ENCODE peak calls at places on chromosomes 3 and 15, in nine cellular contexts. One of them, this sample, is unnamed.

GRCh38 chr3:10957976-10958749 is 34.4 kb upstream of the SLC6A1 start:
- DNase-seq in ovary: no peak
- DNase-seq in cardiac muscle cell: peak; percentile 42
- DNase-seq in transverse colon: peak; percentile 82
- DNase-seq in psoas muscle: peak; percentile 83
- DNase-seq in uterus: no peak
- DNase-seq in pancreas: no peak
- DNase-seq in PC-9: no peak
- DNase-seq in SK-N-SH: no peak
- DNase-seq in this sample: peak; percentile 69

GRCh38 chr3:189355481-189356201 is 183.9 kb downstream of the TPRG1 start:
- DNase-seq in uterus: no peak
- DNase-seq in SK-N-SH: no peak
- DNase-seq in psoas muscle: no peak
- DNase-seq in pancreas: no peak
- DNase-seq in PC-9: no peak
- DNase-seq in ovary: no peak
- DNase-seq in transverse colon: peak; percentile 23
- DNase-seq in cardiac muscle cell: peak; percentile 91
- DNase-seq in this sample: no peak

GRCh38 chr15:80891006-80891405 is 98.6 kb downstream of the MESD start:
- DNase-seq in transverse colon: no peak
- DNase-seq in ovary: no peak
- DNase-seq in psoas muscle: no peak
- DNase-seq in pancreas: no peak
- DNase-seq in cardiac muscle cell: peak; percentile 50
- DNase-seq in uterus: no peak
- DNase-seq in SK-N-SH: no peak
- DNase-seq in PC-9: no peak
- DNase-seq in this sample: no peak

GRCh38 chr3:143601738-143602480 is 246.4 kb downstream of the SLC9A9 start:
- DNase-seq in transverse colon: no peak
- DNase-seq in psoas muscle: peak; percentile 50
- DNase-seq in uterus: no peak
- DNase-seq in cardiac muscle cell: peak; percentile 71
- DNase-seq in ovary: no peak
- DNase-seq in pancreas: no peak
- DNase-seq in SK-N-SH: no peak
- DNase-seq in PC-9: no peak
- DNase-seq in this sample: peak; percentile 14

GRCh38 chr3:183330881-183331280 is 77.8 kb downstream of the B3GNT5 start:
- DNase-seq in transverse colon: no peak
- DNase-seq in ovary: no peak
- DNase-seq in SK-N-SH: no peak
- DNase-seq in PC-9: no peak
- DNase-seq in cardiac muscle cell: no peak
- DNase-seq in psoas muscle: no peak
- DNase-seq in uterus: no peak
- DNase-seq in pancreas: no peak
- DNase-seq in this sample: no peak

GRCh38 chr3:16883057-16883725 is 1.6 kb upstream of the PLCL2 start:
- DNase-seq in PC-9: no peak
- DNase-seq in uterus: peak; percentile 30
- DNase-seq in pancreas: no peak
- DNase-seq in cardiac muscle cell: no peak
- DNase-seq in SK-N-SH: peak; percentile 20
- DNase-seq in psoas muscle: no peak
- DNase-seq in ovary: no peak
- DNase-seq in transverse colon: no peak
- DNase-seq in this sample: no peak

GRCh38 chr15:87959080-87959479 is 297.5 kb downstream of the NTRK3 start:
- DNase-seq in SK-N-SH: no peak
- DNase-seq in ovary: no peak
- DNase-seq in psoas muscle: no peak
- DNase-seq in PC-9: no peak
- DNase-seq in transverse colon: no peak
- DNase-seq in cardiac muscle cell: no peak
- DNase-seq in pancreas: no peak
- DNase-seq in uterus: no peak
- DNase-seq in this sample: no peak

GRCh38 chr15:90603893-90604292 is 74.2 kb downstream of the CRTC3 start:
- DNase-seq in cardiac muscle cell: peak; percentile 46
- DNase-seq in ovary: no peak
- DNase-seq in PC-9: no peak
- DNase-seq in uterus: no peak
- DNase-seq in transverse colon: peak; percentile 53
- DNase-seq in psoas muscle: no peak
- DNase-seq in SK-N-SH: no peak
- DNase-seq in pancreas: no peak
- DNase-seq in this sample: peak; percentile 49

GRCh38 chr3:39447637-39448483 is 19.6 kb upstream of the MOBP start:
- DNase-seq in ovary: peak; percentile 45
- DNase-seq in cardiac muscle cell: peak; percentile 91
- DNase-seq in PC-9: peak; percentile 52
- DNase-seq in uterus: peak; percentile 85
- DNase-seq in pancreas: peak; percentile 30
- DNase-seq in SK-N-SH: peak; percentile 78
- DNase-seq in psoas muscle: no peak
- DNase-seq in transverse colon: peak; percentile 77
- DNase-seq in this sample: peak; percentile 75

GRCh38 chr3:184441202-184441900 is 61.5 kb downstream of the CHRD start:
- DNase-seq in ovary: no peak
- DNase-seq in transverse colon: no peak
- DNase-seq in psoas muscle: no peak
- DNase-seq in uterus: no peak
- DNase-seq in PC-9: no peak
- DNase-seq in cardiac muscle cell: no peak
- DNase-seq in SK-N-SH: no peak
- DNase-seq in pancreas: no peak
- DNase-seq in this sample: no peak

GRCh38 chr3:39095146-39095677 is 12.2 kb downstream of the GORASP1 start:
- DNase-seq in ovary: no peak
- DNase-seq in uterus: peak; percentile 37
- DNase-seq in psoas muscle: no peak
- DNase-seq in PC-9: no peak
- DNase-seq in transverse colon: no peak
- DNase-seq in SK-N-SH: no peak
- DNase-seq in pancreas: no peak
- DNase-seq in cardiac muscle cell: no peak
- DNase-seq in this sample: no peak

GRCh38 chr3:98977520-98977919 is 76.0 kb upstream of the DCBLD2 start:
- DNase-seq in SK-N-SH: no peak
- DNase-seq in uterus: no peak
- DNase-seq in transverse colon: no peak
- DNase-seq in ovary: no peak
- DNase-seq in pancreas: no peak
- DNase-seq in PC-9: peak; percentile 94
- DNase-seq in cardiac muscle cell: peak; percentile 72
- DNase-seq in psoas muscle: no peak
- DNase-seq in this sample: no peak

GRCh38 chr15:74997161-74997942 is 2.0 kb downstream of the SCAMP5 start:
- DNase-seq in cardiac muscle cell: peak; percentile 25
- DNase-seq in PC-9: no peak
- DNase-seq in psoas muscle: no peak
- DNase-seq in pancreas: no peak
- DNase-seq in uterus: no peak
- DNase-seq in transverse colon: no peak
- DNase-seq in SK-N-SH: no peak
- DNase-seq in ovary: no peak
- DNase-seq in this sample: no peak

GRCh38 chr15:33941279-33942063 is 26.8 kb upstream of the CHRM5 start:
- DNase-seq in cardiac muscle cell: no peak
- DNase-seq in PC-9: no peak
- DNase-seq in SK-N-SH: no peak
- DNase-seq in pancreas: no peak
- DNase-seq in transverse colon: no peak
- DNase-seq in psoas muscle: no peak
- DNase-seq in ovary: no peak
- DNase-seq in uterus: no peak
- DNase-seq in this sample: no peak
- H3K4me1 ChIP-seq in cardiac muscle cell: no peaks in the 10 kb centered on the region
- H3K4me1 ChIP-seq in PC-9: no peaks in the 10 kb centered on the region
- H3K4me1 ChIP-seq in SK-N-SH: no peaks in the 10 kb centered on the region
- H3K4me1 ChIP-seq in pancreas: peaks cover 12% of the 10 kb centered on the region
- H3K4me1 ChIP-seq in transverse colon: no peaks in the 10 kb centered on the region
- H3K4me1 ChIP-seq in psoas muscle: no peaks in the 10 kb centered on the region
- H3K4me1 ChIP-seq in ovary: no peaks in the 10 kb centered on the region
- H3K4me1 ChIP-seq in uterus: no peaks in the 10 kb centered on the region
- H3K4me1 ChIP-seq in this sample: no peaks in the 10 kb centered on the region

DNA sequence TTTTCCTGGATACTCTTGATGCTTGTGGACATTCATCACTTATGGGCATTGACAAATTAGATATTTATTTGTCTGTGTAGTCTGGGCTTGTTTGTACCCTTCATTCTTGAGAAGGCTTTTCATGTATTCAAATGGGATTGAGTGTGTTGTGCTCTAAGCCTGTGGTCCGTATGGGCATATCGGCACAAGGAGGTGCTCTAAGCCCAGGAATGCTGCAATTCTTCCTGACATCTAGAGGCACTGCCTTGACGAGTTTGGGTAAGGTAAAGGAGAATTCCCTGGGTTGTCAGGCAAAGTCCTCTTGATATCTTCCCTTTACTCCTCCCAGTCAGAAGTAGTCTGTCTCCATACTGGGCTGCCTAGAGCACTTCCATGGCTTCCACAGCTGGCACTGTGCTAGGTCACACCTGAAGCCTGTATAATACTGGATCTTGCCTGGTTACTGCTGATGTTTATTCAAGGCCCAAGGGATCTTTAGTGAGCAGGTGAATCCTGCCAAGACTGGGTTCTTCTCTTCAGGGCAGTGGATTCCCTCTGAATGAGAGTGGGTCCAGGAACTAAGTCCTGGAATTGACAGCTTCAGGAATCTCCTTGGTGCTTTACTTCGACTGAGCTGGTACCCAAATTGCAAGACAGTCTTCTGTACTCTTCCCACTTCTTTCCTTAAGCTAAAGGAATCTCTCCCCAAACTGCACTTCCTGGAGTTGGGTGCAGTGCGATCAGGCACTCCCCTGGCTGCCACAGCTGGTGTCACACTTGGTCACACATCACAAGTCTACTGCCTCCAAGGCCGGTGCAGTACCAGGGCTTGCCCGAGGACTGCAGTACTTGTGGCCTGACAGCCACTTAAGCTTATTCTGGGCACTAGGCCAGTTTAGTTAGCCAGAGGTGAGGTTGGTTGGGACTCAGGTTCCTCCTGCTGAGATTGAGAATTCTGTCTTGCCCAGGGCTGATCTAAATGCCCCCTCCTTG is 46.0 kb downstream of the GALK2 start:
- DNase-seq in psoas muscle: no peak
- DNase-seq in SK-N-SH: no peak
- DNase-seq in cardiac muscle cell: peak; percentile 5
- DNase-seq in ovary: no peak
- DNase-seq in pancreas: peak; percentile 44
- DNase-seq in PC-9: no peak
- DNase-seq in uterus: no peak
- DNase-seq in transverse colon: peak; percentile 11
- DNase-seq in this sample: peak; percentile 45
- TF ChIP-seq CTCF in psoas muscle: peak; percentile 12
- TF ChIP-seq CTCF in SK-N-SH: no peak
- TF ChIP-seq CTCF in cardiac muscle cell: no peak
- TF ChIP-seq CTCF in ovary: no peak
- TF ChIP-seq CTCF in pancreas: no peak
- TF ChIP-seq CTCF in PC-9: no peak
- TF ChIP-seq CTCF in uterus: no peak
- TF ChIP-seq CTCF in transverse colon: no peak
- TF ChIP-seq CTCF in this sample: no peak

GRCh38 chr15:58445861-58446260 is 14.1 kb downstream of the LIPC start:
- DNase-seq in SK-N-SH: no peak
- DNase-seq in psoas muscle: no peak
- DNase-seq in cardiac muscle cell: no peak
- DNase-seq in transverse colon: no peak
- DNase-seq in ovary: no peak
- DNase-seq in uterus: no peak
- DNase-seq in pancreas: no peak
- DNase-seq in PC-9: no peak
- DNase-seq in this sample: no peak

GRCh38 chr15:58448331-58448730 is 16.5 kb downstream of the LIPC start:
- DNase-seq in transverse colon: no peak
- DNase-seq in SK-N-SH: no peak
- DNase-seq in PC-9: no peak
- DNase-seq in psoas muscle: no peak
- DNase-seq in ovary: no peak
- DNase-seq in pancreas: no peak
- DNase-seq in uterus: no peak
- DNase-seq in cardiac muscle cell: no peak
- DNase-seq in this sample: no peak

GRCh38 chr15:58444658-58445332 is 13.0 kb downstream of the LIPC start:
- DNase-seq in pancreas: no peak
- DNase-seq in ovary: no peak
- DNase-seq in uterus: no peak
- DNase-seq in SK-N-SH: no peak
- DNase-seq in psoas muscle: no peak
- DNase-seq in transverse colon: no peak
- DNase-seq in cardiac muscle cell: peak; percentile 29
- DNase-seq in PC-9: no peak
- DNase-seq in this sample: no peak

GRCh38 chr15:58447244-58448010 is 15.6 kb downstream of the LIPC start:
- DNase-seq in transverse colon: no peak
- DNase-seq in SK-N-SH: no peak
- DNase-seq in psoas muscle: no peak
- DNase-seq in ovary: no peak
- DNase-seq in uterus: no peak
- DNase-seq in cardiac muscle cell: peak; percentile 93
- DNase-seq in pancreas: no peak
- DNase-seq in PC-9: no peak
- DNase-seq in this sample: no peak

DNA sequence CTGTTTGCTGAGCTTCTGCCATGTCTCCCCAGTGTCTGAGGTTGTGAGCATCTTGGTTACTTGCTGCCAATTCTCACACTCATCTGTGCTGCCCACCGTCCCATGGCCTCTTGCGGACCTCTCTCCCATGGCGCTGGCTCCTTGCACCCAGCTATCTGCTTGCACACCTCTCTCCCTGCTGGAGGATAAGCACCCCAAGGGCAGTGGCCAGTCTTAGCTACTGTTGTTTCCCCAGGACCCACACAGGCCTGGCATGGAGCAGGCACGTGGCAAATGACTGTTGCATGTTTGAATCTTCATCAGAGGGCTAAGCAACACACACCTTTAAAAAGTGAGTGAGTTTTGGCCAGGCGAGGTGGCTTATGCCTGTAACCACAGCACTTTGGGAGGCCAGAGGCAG is 14.7 kb downstream of the LIPC start:
- DNase-seq in PC-9: no peak
- DNase-seq in psoas muscle: no peak
- DNase-seq in pancreas: no peak
- DNase-seq in cardiac muscle cell: no peak
- DNase-seq in uterus: no peak
- DNase-seq in transverse colon: no peak
- DNase-seq in SK-N-SH: no peak
- DNase-seq in ovary: no peak
- DNase-seq in this sample: no peak
- H3K4me1 ChIP-seq in PC-9: peaks cover 28% of the 10 kb centered on the region
- H3K4me1 ChIP-seq in psoas muscle: peaks cover 4% of the 10 kb centered on the region
- H3K4me1 ChIP-seq in pancreas: peaks cover 10% of the 10 kb centered on the region
- H3K4me1 ChIP-seq in cardiac muscle cell: peaks cover 2% of the 10 kb centered on the region
- H3K4me1 ChIP-seq in uterus: no peaks in the 10 kb centered on the region
- H3K4me1 ChIP-seq in transverse colon: peaks cover 30% of the 10 kb centered on the region
- H3K4me1 ChIP-seq in SK-N-SH: peaks cover 4% of the 10 kb centered on the region
- H3K4me1 ChIP-seq in ovary: no peaks in the 10 kb centered on the region
- H3K4me1 ChIP-seq in this sample: peaks cover 3% of the 10 kb centered on the region

GRCh38 chr15:63157891-63158431 is 684 bp upstream of the RPS27L start:
- DNase-seq in cardiac muscle cell: peak; percentile 84
- DNase-seq in uterus: peak; percentile 70
- DNase-seq in ovary: peak; percentile 55
- DNase-seq in PC-9: no peak
- DNase-seq in psoas muscle: no peak
- DNase-seq in transverse colon: peak; percentile 54
- DNase-seq in SK-N-SH: peak; percentile 80
- DNase-seq in pancreas: peak; percentile 27
- DNase-seq in this sample: peak; percentile 62
- TF ChIP-seq CTCF in cardiac muscle cell: peak; percentile 21
- TF ChIP-seq CTCF in uterus: no peak
- TF ChIP-seq CTCF in ovary: no peak
- TF ChIP-seq CTCF in PC-9: no peak
- TF ChIP-seq CTCF in psoas muscle: peak; percentile 18
- TF ChIP-seq CTCF in transverse colon: peak; percentile 25
- TF ChIP-seq CTCF in SK-N-SH: peak; percentile 41
- TF ChIP-seq CTCF in pancreas: no peak
- TF ChIP-seq CTCF in this sample: peak; percentile 39

This sample was measured in heart right ventricle.